ENCODE peak calls at places on chromosomes 11 and 22, in five cellular contexts. O, D, C, Q and F are unnamed samples.

GRCh38 chr11:36288442-36289225 is 590 bp downstream of the COMMD9 start:
- DNase-seq in O (no peak), D (no peak), C (peak), Q (no peak), F (no peak)

GRCh38 chr11:125998267-125998666 is 52.4 kb downstream of the VSIG10L2 start:
- DNase-seq in O (no peak), D (no peak), C (no peak), Q (no peak), F (no peak)

GRCh38 chr11:134289789-134290188 is 13.6 kb downstream of the GLB1L3 start:
- DNase-seq in O (no peak), D (no peak), C (no peak), Q (no peak), F (no peak)

GRCh38 chr11:1572200-1573076 is at the start of gene DUSP8:
- DNase-seq in O (peak), D (peak), C (peak), Q (peak), F (peak)

GRCh38 chr11:113991170-113991569 is 16.3 kb downstream of the HTR3A start:
- DNase-seq in O (no peak), D (no peak), C (no peak), Q (no peak), F (peak)

GRCh38 chr22:32042924-32043323 is at the start of gene SLC5A1:
- DNase-seq in O (peak), D (no peak), C (peak), Q (no peak), F (peak)

GRCh38 chr11:128653828-128654231 is 40.0 kb upstream of the FLI1 start:
- DNase-seq in O (peak), D (peak), C (no peak), Q (no peak), F (peak)

GRCh38 chr22:24973867-24974266 is 21.4 kb downstream of the KIAA1671 start:
- DNase-seq in O (no peak), D (no peak), C (peak), Q (no peak), F (no peak)

GRCh38 chr11:77411238-77411637 is 62.7 kb downstream of the PAK1 start:
- DNase-seq in O (peak), D (peak), C (peak), Q (no peak), F (peak)

GRCh38 chr11:86708671-86709070 is 36.3 kb upstream of the ME3 start:
- DNase-seq in O (no peak), D (no peak), C (no peak), Q (no peak), F (no peak)

GRCh38 chr11:2200536-2200935 is 28.9 kb upstream of the TH start:
- DNase-seq in O (no peak), D (no peak), C (no peak), Q (no peak), F (no peak)

GRCh38 chr11:55714982-55715888 is 53.2 kb downstream of the OR4C6 start:
- DNase-seq in O (no peak), D (no peak), C (no peak), Q (no peak), F (no peak)

GRCh38 chr22:24845036-24845918 is 39.3 kb downstream of the SGSM1 start:
- DNase-seq in O (no peak), D (peak), C (no peak), Q (no peak), F (no peak)

GRCh38 chr11:96246718-96247540 is 96.1 kb downstream of the MAML2 start:
- DNase-seq in O (no peak), D (no peak), C (no peak), Q (no peak), F (no peak)

GRCh38 chr11:83558281-83558680 is 272.1 kb upstream of the CCDC90B start:
- DNase-seq in O (no peak), D (no peak), C (no peak), Q (no peak), F (no peak)

GRCh38 chr11:2552202-2552601 is 107.4 kb downstream of the KCNQ1 start:
- DNase-seq in O (no peak), D (no peak), C (no peak), Q (no peak), F (no peak)

GRCh38 chr22:30877662-30878515 is 90.7 kb downstream of the MORC2 start:
- DNase-seq in O (no peak), D (no peak), C (no peak), Q (no peak), F (no peak)
- H3K27ac ChIP-seq in O (no peak), D (no peak), C (no peak), Q (no peak), F (no peak)

GRCh38 chr22:38267086-38267485 is 5.7 kb downstream of the TMEM184B start:
- DNase-seq in O (no peak), D (no peak), C (no peak), Q (peak), F (peak)
- H3K27ac ChIP-seq in O (no peak), D (peak), C (no peak), Q (peak), F (peak)

GRCh38 chr11:73596547-73596946 is 1.4 kb downstream of the FAM168A start:
- DNase-seq in O (no peak), D (no peak), C (no peak), Q (no peak), F (no peak)
- H3K27ac ChIP-seq in O (no peak), D (no peak), C (no peak), Q (no peak), F (no peak)

GRCh38 chr11:93484716-93485115 is 58.5 kb downstream of the SMCO4 start:
- DNase-seq in O (no peak), D (no peak), C (no peak), Q (no peak), F (no peak)

GRCh38 chr11:93490996-93491618 is 52.1 kb downstream of the SMCO4 start:
- DNase-seq in O (no peak), D (no peak), C (no peak), Q (no peak), F (peak)

GRCh38 chr11:93485983-93486382 is 57.2 kb downstream of the SMCO4 start:
- DNase-seq in O (no peak), D (no peak), C (no peak), Q (no peak), F (no peak)

GRCh38 chr11:93489841-93490240 is 53.4 kb downstream of the SMCO4 start:
- DNase-seq in O (no peak), D (no peak), C (no peak), Q (no peak), F (no peak)

GRCh38 chr11:93487032-93487483 is 56.1 kb downstream of the SMCO4 start:
- DNase-seq in O (no peak), D (no peak), C (no peak), Q (no peak), F (no peak)
- H3K27ac ChIP-seq in O (no peak), D (no peak), C (no peak), Q (no peak), F (no peak)

DNA sequence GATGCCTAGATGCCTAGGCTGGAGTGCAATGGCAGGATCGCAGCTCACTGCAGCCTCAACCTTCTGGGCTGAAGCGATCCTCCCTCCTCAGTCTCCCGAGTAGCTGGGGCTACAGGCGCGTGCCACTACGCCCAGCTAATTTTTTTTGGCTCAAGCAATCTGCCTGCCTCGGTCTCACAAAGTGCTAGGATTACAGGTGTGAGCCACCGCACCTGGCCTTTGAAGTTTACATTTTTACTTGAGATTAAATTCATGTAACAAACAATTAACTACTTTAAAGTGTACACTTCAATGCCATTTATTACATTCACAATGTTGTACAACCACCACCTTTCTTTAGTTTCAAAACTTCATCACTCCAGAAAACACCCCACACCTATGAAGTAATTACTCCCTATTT is 3.5 kb upstream of the FOSL1 start:
- DNase-seq in O (no peak), D (no peak), C (no peak), Q (no peak), F (no peak)
- H3K27ac ChIP-seq in O (no peak), D (no peak), C (no peak), Q (no peak), F (no peak)